ENCODE peak calls at places on chromosomes 5 and 9, in five cellular contexts. One of them, this sample, is unnamed.

GRCh38 chr5:3736926-3737325 is 141.3 kb downstream of the IRX1 start:
- DNase-seq in mammary epithelial cell: no peak
- DNase-seq in MM.1S: no peak
- DNase-seq in fibroblast of lung: peak
- DNase-seq in keratinocyte: no peak
- DNase-seq in this sample: no peak

GRCh38 chr5:322942-323879 is 1.7 kb downstream of the AHRR start:
- DNase-seq in mammary epithelial cell: no peak
- DNase-seq in MM.1S: no peak
- DNase-seq in fibroblast of lung: peak
- DNase-seq in keratinocyte: no peak
- DNase-seq in this sample: peak

GRCh38 chr9:101232405-101232977 is 152.3 kb downstream of the BAAT start:
- DNase-seq in mammary epithelial cell: no peak
- DNase-seq in MM.1S: no peak
- DNase-seq in fibroblast of lung: no peak
- DNase-seq in keratinocyte: no peak
- DNase-seq in this sample: no peak

GRCh38 chr9:137171149-137172063 is at the start of gene TMEM210:
- DNase-seq in mammary epithelial cell: no peak
- DNase-seq in MM.1S: no peak
- DNase-seq in fibroblast of lung: no peak
- DNase-seq in keratinocyte: no peak
- DNase-seq in this sample: no peak

GRCh38 chr9:87148391-87149237 is 201.3 kb upstream of the GAS1 start:
- DNase-seq in mammary epithelial cell: peak
- DNase-seq in MM.1S: no peak
- DNase-seq in fibroblast of lung: peak
- DNase-seq in keratinocyte: no peak
- DNase-seq in this sample: peak

GRCh38 chr5:67985686-67986387 is 229.7 kb upstream of the PIK3R1 start:
- DNase-seq in mammary epithelial cell: no peak
- DNase-seq in MM.1S: no peak
- DNase-seq in fibroblast of lung: peak
- DNase-seq in keratinocyte: no peak
- DNase-seq in this sample: peak

GRCh38 chr5:56467176-56467717 is 234.1 kb upstream of the ANKRD55 start:
- DNase-seq in mammary epithelial cell: peak
- DNase-seq in MM.1S: no peak
- DNase-seq in fibroblast of lung: no peak
- DNase-seq in keratinocyte: no peak
- DNase-seq in this sample: no peak

GRCh38 chr5:177194278-177194677 is 60.7 kb downstream of the NSD1 start:
- DNase-seq in mammary epithelial cell: peak
- DNase-seq in MM.1S: no peak
- DNase-seq in fibroblast of lung: peak
- DNase-seq in keratinocyte: peak
- DNase-seq in this sample: peak

GRCh38 chr5:89260254-89260653 is 377.3 kb upstream of the MEF2C start:
- DNase-seq in mammary epithelial cell: no peak
- DNase-seq in MM.1S: no peak
- DNase-seq in fibroblast of lung: no peak
- DNase-seq in keratinocyte: no peak
- DNase-seq in this sample: peak

GRCh38 chr5:42988568-42988967 is 51.6 kb downstream of the ANXA2R start:
- DNase-seq in mammary epithelial cell: no peak
- DNase-seq in MM.1S: no peak
- DNase-seq in fibroblast of lung: no peak
- DNase-seq in keratinocyte: no peak
- DNase-seq in this sample: no peak

GRCh38 chr9:96508227-96508940 is 58.4 kb downstream of the HABP4 start:
- DNase-seq in mammary epithelial cell: no peak
- DNase-seq in MM.1S: no peak
- DNase-seq in fibroblast of lung: no peak
- DNase-seq in keratinocyte: no peak
- DNase-seq in this sample: no peak

GRCh38 chr5:77157732-77158532 is 52.5 kb upstream of the PDE8B start:
- DNase-seq in mammary epithelial cell: no peak
- DNase-seq in MM.1S: no peak
- DNase-seq in fibroblast of lung: no peak
- DNase-seq in keratinocyte: no peak
- DNase-seq in this sample: no peak

GRCh38 chr5:65076251-65076869 is 307.6 kb downstream of the CWC27 start:
- DNase-seq in mammary epithelial cell: peak
- DNase-seq in MM.1S: peak
- DNase-seq in fibroblast of lung: peak
- DNase-seq in keratinocyte: no peak
- DNase-seq in this sample: peak

GRCh38 chr9:130040901-130041647 is 1.9 kb downstream of the FNBP1 start:
- DNase-seq in mammary epithelial cell: no peak
- DNase-seq in MM.1S: no peak
- DNase-seq in fibroblast of lung: no peak
- DNase-seq in keratinocyte: no peak
- DNase-seq in this sample: no peak

GRCh38 chr9:130042406-130042930 is 521 bp downstream of the FNBP1 start:
- DNase-seq in mammary epithelial cell: no peak
- DNase-seq in MM.1S: peak
- DNase-seq in fibroblast of lung: peak
- DNase-seq in keratinocyte: no peak
- DNase-seq in this sample: peak

GRCh38 chr9:130042931-130043653 is at the start of gene FNBP1:
- DNase-seq in mammary epithelial cell: peak
- DNase-seq in MM.1S: peak
- DNase-seq in fibroblast of lung: peak
- DNase-seq in keratinocyte: no peak
- DNase-seq in this sample: peak

GRCh38 chr9:130043654-130044623 is 950 bp upstream of the FNBP1 start:
- DNase-seq in mammary epithelial cell: no peak
- DNase-seq in MM.1S: no peak
- DNase-seq in fibroblast of lung: peak
- DNase-seq in keratinocyte: no peak
- DNase-seq in this sample: peak

DNA sequence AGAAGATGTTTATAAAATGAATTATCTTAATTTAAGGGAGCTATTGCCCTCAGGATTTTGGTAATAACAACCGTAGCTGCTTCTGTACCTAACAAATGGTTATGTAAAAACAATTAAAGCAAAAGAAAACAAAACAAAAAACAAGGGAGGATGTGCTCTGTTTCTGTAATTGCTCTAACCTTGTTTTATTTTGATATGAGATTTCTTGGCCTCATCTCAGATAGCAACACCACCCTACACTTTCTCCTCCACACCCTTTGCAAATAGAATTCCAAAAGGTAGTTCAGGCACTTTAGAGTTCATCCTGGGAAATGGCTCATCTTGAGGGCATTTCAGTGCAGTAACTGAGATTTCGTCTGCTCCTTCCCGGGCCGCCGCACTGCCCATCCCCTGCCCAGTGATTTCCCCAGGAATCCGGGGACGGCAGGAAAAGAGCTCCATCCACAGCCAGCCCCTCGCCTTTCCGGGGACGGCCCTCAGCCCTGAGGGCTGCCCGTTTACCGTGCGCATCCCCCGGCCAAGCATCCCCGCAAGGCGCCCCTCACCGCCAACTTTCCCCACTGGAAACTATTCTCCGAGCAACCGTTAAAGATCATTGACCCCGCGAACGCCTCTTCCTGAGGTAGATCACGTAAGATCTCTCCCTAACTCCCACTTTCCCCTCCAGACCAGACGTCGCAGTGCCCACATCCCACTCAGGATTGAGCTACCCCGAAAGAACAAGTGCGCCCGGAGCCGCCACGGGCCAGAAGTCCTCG is 1.2 kb downstream of the FNBP1 start:
- DNase-seq in mammary epithelial cell: peak
- DNase-seq in MM.1S: no peak
- DNase-seq in fibroblast of lung: peak
- DNase-seq in keratinocyte: no peak
- DNase-seq in this sample: peak
- TF ChIP-seq EZH2 in mammary epithelial cell: no peak
- TF ChIP-seq EZH2 in MM.1S: no peak
- TF ChIP-seq EZH2 in fibroblast of lung: no peak
- TF ChIP-seq EZH2 in keratinocyte: no peak
- TF ChIP-seq EZH2 in this sample: no peak

DNA sequence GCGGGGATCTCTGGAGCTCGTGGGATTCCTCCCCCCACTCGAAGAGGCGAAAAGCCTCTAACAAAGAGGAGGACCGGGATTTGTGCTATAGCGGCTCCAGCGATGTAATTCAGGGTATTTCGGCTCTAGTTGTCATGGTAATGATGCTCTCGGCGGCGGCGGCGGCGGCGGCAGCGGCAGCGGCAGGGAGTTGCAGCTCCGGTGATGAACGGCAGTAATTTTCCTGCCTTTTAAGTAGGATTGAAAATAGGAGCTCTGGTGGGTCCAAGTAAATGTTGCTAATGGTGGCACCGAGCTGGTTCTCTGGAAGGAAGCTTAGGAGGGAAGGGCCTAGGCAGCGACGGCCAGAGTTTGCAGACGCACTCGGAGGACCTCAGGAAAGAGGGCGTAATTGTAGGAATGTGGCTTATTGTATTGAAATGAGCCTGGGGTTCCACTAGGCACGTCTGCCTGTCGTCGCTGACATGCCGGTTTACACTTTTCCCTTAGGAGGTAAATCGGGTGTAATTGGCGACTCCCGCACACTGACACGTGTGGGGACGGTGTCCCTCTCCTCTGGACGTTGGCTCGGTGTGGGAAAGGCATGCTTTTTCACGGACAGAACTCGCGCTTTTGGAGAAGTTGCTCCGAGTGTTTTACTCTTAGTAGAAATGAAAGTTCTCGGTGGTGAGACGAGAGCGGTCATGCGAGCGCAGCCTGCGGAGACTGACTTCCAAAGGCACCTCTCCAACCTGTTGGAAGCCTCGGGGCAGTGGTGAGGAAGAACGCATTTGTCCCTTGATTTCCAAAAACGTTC is 1.1 kb downstream of the NR4A3 start:
- DNase-seq in mammary epithelial cell: peak
- DNase-seq in MM.1S: peak
- DNase-seq in fibroblast of lung: peak
- DNase-seq in keratinocyte: no peak
- DNase-seq in this sample: peak
- H2AFZ ChIP-seq in mammary epithelial cell: peak
- H2AFZ ChIP-seq in MM.1S: peak
- H2AFZ ChIP-seq in fibroblast of lung: peak
- H2AFZ ChIP-seq in keratinocyte: peak
- H2AFZ ChIP-seq in this sample: peak

GRCh38 chr9:126663661-126664072 is 49.9 kb downstream of the LMX1B start:
- DNase-seq in mammary epithelial cell: no peak
- DNase-seq in MM.1S: peak
- DNase-seq in fibroblast of lung: no peak
- DNase-seq in keratinocyte: no peak
- DNase-seq in this sample: no peak

GRCh38 chr9:126665696-126666035 is 51.9 kb downstream of the LMX1B start:
- DNase-seq in mammary epithelial cell: no peak
- DNase-seq in MM.1S: no peak
- DNase-seq in fibroblast of lung: no peak
- DNase-seq in keratinocyte: no peak
- DNase-seq in this sample: no peak

GRCh38 chr9:126666155-126666803 is 52.6 kb downstream of the LMX1B start:
- DNase-seq in mammary epithelial cell: no peak
- DNase-seq in MM.1S: no peak
- DNase-seq in fibroblast of lung: no peak
- DNase-seq in keratinocyte: no peak
- DNase-seq in this sample: no peak

GRCh38 chr9:126667190-126668055 is 53.7 kb downstream of the LMX1B start:
- DNase-seq in mammary epithelial cell: no peak
- DNase-seq in MM.1S: no peak
- DNase-seq in fibroblast of lung: no peak
- DNase-seq in keratinocyte: no peak
- DNase-seq in this sample: no peak

GRCh38 chr9:126664893-126665695 is 51.4 kb downstream of the LMX1B start:
- DNase-seq in mammary epithelial cell: no peak
- DNase-seq in MM.1S: no peak
- DNase-seq in fibroblast of lung: no peak
- DNase-seq in keratinocyte: no peak
- DNase-seq in this sample: no peak
- TF ChIP-seq EZH2 in mammary epithelial cell: no peak
- TF ChIP-seq EZH2 in MM.1S: no peak
- TF ChIP-seq EZH2 in fibroblast of lung: no peak
- TF ChIP-seq EZH2 in keratinocyte: no peak
- TF ChIP-seq EZH2 in this sample: no peak

GRCh38 chr5:27639005-27639612 is 600.7 kb upstream of the CDH9 start:
- DNase-seq in mammary epithelial cell: no peak
- DNase-seq in MM.1S: no peak
- DNase-seq in fibroblast of lung: no peak
- DNase-seq in keratinocyte: no peak
- DNase-seq in this sample: no peak
- H2AFZ ChIP-seq in mammary epithelial cell: no peak
- H2AFZ ChIP-seq in MM.1S: no peak
- H2AFZ ChIP-seq in fibroblast of lung: no peak
- H2AFZ ChIP-seq in keratinocyte: no peak
- H2AFZ ChIP-seq in this sample: no peak

DNA sequence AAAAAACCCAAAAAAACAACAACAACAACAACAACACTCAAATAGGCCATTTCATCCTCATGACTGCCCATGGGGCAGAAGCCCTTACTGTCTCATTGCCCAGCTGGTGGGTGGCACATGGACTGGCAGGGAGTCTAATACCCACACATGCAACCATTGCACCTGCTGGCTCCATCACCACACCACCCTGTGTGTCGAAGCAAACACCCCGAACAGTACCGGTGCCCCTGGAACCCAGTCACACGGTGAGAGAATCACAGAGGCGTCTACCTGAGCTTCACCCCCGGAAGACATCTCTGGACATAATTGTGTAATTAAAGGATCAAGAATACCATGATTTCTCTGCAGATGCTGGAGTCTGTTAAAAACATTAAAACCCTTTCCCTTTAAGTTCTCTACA is 6.5 kb downstream of the PAEP start:
- DNase-seq in mammary epithelial cell: no peak
- DNase-seq in MM.1S: no peak
- DNase-seq in fibroblast of lung: no peak
- DNase-seq in keratinocyte: no peak
- DNase-seq in this sample: no peak
- TF ChIP-seq EZH2 in mammary epithelial cell: no peak
- TF ChIP-seq EZH2 in MM.1S: no peak
- TF ChIP-seq EZH2 in fibroblast of lung: no peak
- TF ChIP-seq EZH2 in keratinocyte: no peak
- TF ChIP-seq EZH2 in this sample: no peak

GRCh38 chr5:173886157-173886556 is 2.0 kb upstream of the CPEB4 start:
- DNase-seq in mammary epithelial cell: no peak
- DNase-seq in MM.1S: no peak
- DNase-seq in fibroblast of lung: no peak
- DNase-seq in keratinocyte: no peak
- DNase-seq in this sample: no peak

GRCh38 chr5:173891367-173891766 is 3.2 kb downstream of the CPEB4 start:
- DNase-seq in mammary epithelial cell: no peak
- DNase-seq in MM.1S: no peak
- DNase-seq in fibroblast of lung: no peak
- DNase-seq in keratinocyte: no peak
- DNase-seq in this sample: no peak

GRCh38 chr5:173890195-173890951 is 2.2 kb downstream of the CPEB4 start:
- DNase-seq in mammary epithelial cell: no peak
- DNase-seq in MM.1S: peak
- DNase-seq in fibroblast of lung: no peak
- DNase-seq in keratinocyte: no peak
- DNase-seq in this sample: peak

GRCh38 chr5:173887610-173888472 is at the start of gene CPEB4:
- DNase-seq in mammary epithelial cell: peak
- DNase-seq in MM.1S: peak
- DNase-seq in fibroblast of lung: peak
- DNase-seq in keratinocyte: peak
- DNase-seq in this sample: peak

GRCh38 chr5:173888473-173889135 is 455 bp downstream of the CPEB4 start:
- DNase-seq in mammary epithelial cell: no peak
- DNase-seq in MM.1S: no peak
- DNase-seq in fibroblast of lung: no peak
- DNase-seq in keratinocyte: no peak
- DNase-seq in this sample: peak
- H2AFZ ChIP-seq in mammary epithelial cell: peak
- H2AFZ ChIP-seq in MM.1S: no peak
- H2AFZ ChIP-seq in fibroblast of lung: no peak
- H2AFZ ChIP-seq in keratinocyte: peak
- H2AFZ ChIP-seq in this sample: peak

This sample was measured in GM23248.